ENCODE peak calls at places on chromosome 13, in eight cellular contexts. One of them, this sample, is unnamed.

GRCh38 chr13:62781866-62782265 is 1366.2 kb upstream of the PCDH20 start:
- DNase-seq in body of pancreas: no peak
- DNase-seq in thyroid gland: no peak
- DNase-seq in breast epithelium: no peak
- DNase-seq in IMR-90: peak
- DNase-seq in heart left ventricle: no peak
- DNase-seq in Peyer's patch: no peak
- DNase-seq in stomach: no peak
- DNase-seq in this sample: no peak

GRCh38 chr13:28071424-28071823 is 29.0 kb downstream of the FLT3 start:
- DNase-seq in stomach: no peak
- DNase-seq in breast epithelium: no peak
- DNase-seq in heart left ventricle: no peak
- DNase-seq in IMR-90: no peak
- DNase-seq in thyroid gland: no peak
- DNase-seq in Peyer's patch: no peak
- DNase-seq in body of pancreas: no peak
- DNase-seq in this sample: no peak

GRCh38 chr13:48731957-48732569 is 78.3 kb downstream of the CYSLTR2 start:
- DNase-seq in breast epithelium: no peak
- DNase-seq in thyroid gland: peak
- DNase-seq in heart left ventricle: peak
- DNase-seq in stomach: peak
- DNase-seq in IMR-90: no peak
- DNase-seq in body of pancreas: peak
- DNase-seq in Peyer's patch: peak
- DNase-seq in this sample: peak

GRCh38 chr13:84439108-84439507 is 556.8 kb upstream of the SLITRK1 start:
- DNase-seq in heart left ventricle: no peak
- DNase-seq in breast epithelium: no peak
- DNase-seq in IMR-90: peak
- DNase-seq in Peyer's patch: no peak
- DNase-seq in thyroid gland: no peak
- DNase-seq in stomach: no peak
- DNase-seq in body of pancreas: no peak
- DNase-seq in this sample: no peak

GRCh38 chr13:72850959-72851677 is 69.2 kb downstream of the PIBF1 start:
- DNase-seq in heart left ventricle: no peak
- DNase-seq in stomach: no peak
- DNase-seq in body of pancreas: no peak
- DNase-seq in breast epithelium: no peak
- DNase-seq in IMR-90: no peak
- DNase-seq in thyroid gland: no peak
- DNase-seq in Peyer's patch: peak
- DNase-seq in this sample: no peak

GRCh38 chr13:78618411-78618810 is 15.1 kb upstream of the POU4F1 start:
- DNase-seq in IMR-90: no peak
- DNase-seq in Peyer's patch: no peak
- DNase-seq in body of pancreas: no peak
- DNase-seq in thyroid gland: no peak
- DNase-seq in heart left ventricle: no peak
- DNase-seq in stomach: no peak
- DNase-seq in breast epithelium: no peak
- DNase-seq in this sample: no peak

GRCh38 chr13:83780201-83780600 is 102.1 kb downstream of the SLITRK1 start:
- DNase-seq in Peyer's patch: no peak
- DNase-seq in body of pancreas: no peak
- DNase-seq in heart left ventricle: no peak
- DNase-seq in breast epithelium: no peak
- DNase-seq in thyroid gland: no peak
- DNase-seq in IMR-90: peak
- DNase-seq in stomach: no peak
- DNase-seq in this sample: peak

GRCh38 chr13:46295531-46296464 is 84.1 kb downstream of the LRRC63 start:
- DNase-seq in heart left ventricle: peak
- DNase-seq in stomach: peak
- DNase-seq in body of pancreas: peak
- DNase-seq in thyroid gland: peak
- DNase-seq in breast epithelium: peak
- DNase-seq in IMR-90: peak
- DNase-seq in Peyer's patch: peak
- DNase-seq in this sample: peak

GRCh38 chr13:97621631-97622030 is 187.7 kb downstream of the RAP2A start:
- DNase-seq in thyroid gland: no peak
- DNase-seq in body of pancreas: no peak
- DNase-seq in heart left ventricle: no peak
- DNase-seq in stomach: no peak
- DNase-seq in breast epithelium: no peak
- DNase-seq in IMR-90: no peak
- DNase-seq in Peyer's patch: no peak
- DNase-seq in this sample: no peak

GRCh38 chr13:28819748-28820098 is 416 bp upstream of the MTUS2 start:
- DNase-seq in heart left ventricle: peak
- DNase-seq in Peyer's patch: no peak
- DNase-seq in IMR-90: peak
- DNase-seq in breast epithelium: no peak
- DNase-seq in stomach: peak
- DNase-seq in thyroid gland: peak
- DNase-seq in body of pancreas: peak
- DNase-seq in this sample: peak

GRCh38 chr13:30306762-30307193 is 573 bp downstream of the KATNAL1 start:
- DNase-seq in Peyer's patch: peak
- DNase-seq in IMR-90: peak
- DNase-seq in stomach: peak
- DNase-seq in breast epithelium: peak
- DNase-seq in thyroid gland: peak
- DNase-seq in body of pancreas: peak
- DNase-seq in heart left ventricle: peak
- DNase-seq in this sample: peak
- TF ChIP-seq POLR2A in Peyer's patch: no peak
- TF ChIP-seq POLR2A in IMR-90: peak
- TF ChIP-seq POLR2A in stomach: no peak
- TF ChIP-seq POLR2A in breast epithelium: no peak
- TF ChIP-seq POLR2A in thyroid gland: no peak
- TF ChIP-seq POLR2A in body of pancreas: no peak
- TF ChIP-seq POLR2A in heart left ventricle: no peak
- TF ChIP-seq POLR2A in this sample: no peak

DNA sequence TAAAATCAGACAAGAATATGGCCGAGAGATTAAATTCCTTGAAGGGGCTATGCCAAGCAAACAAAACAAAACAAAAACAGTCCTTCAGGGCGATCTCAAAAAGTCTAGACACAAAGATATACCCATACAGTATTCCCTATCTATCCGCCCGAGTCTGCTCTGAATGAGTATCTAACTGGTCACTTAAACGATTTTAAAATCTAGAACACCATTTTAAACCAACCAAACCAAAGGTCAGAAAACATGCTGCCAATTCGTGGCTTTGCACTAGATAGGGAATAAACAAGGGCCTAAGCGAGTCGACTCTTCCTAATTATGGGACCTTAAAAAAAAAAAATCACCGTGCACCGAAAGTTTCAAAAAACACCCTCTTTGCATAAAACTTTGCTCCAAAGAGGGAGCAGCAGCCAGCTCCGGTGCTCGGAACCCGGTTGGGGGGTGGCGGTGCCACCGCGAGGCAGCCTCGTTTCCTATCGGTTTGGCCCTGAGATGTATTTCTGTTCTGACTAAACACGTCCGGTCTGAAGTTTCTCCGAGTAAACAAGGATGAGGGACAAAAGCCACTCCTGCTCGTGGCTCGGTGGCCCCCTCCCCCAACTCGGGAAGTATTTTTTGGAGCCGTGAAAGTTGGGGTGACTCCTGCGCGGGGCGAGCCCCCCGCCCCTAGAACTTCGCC is 1.8 kb downstream of the HMGB1 start:
- DNase-seq in heart left ventricle: peak
- DNase-seq in Peyer's patch: peak
- DNase-seq in thyroid gland: peak
- DNase-seq in stomach: peak
- DNase-seq in breast epithelium: peak
- DNase-seq in body of pancreas: peak
- DNase-seq in IMR-90: peak
- DNase-seq in this sample: peak
- TF ChIP-seq POLR2A in heart left ventricle: no peak
- TF ChIP-seq POLR2A in Peyer's patch: peak
- TF ChIP-seq POLR2A in thyroid gland: no peak
- TF ChIP-seq POLR2A in stomach: no peak
- TF ChIP-seq POLR2A in breast epithelium: no peak
- TF ChIP-seq POLR2A in body of pancreas: no peak
- TF ChIP-seq POLR2A in IMR-90: peak
- TF ChIP-seq POLR2A in this sample: no peak

GRCh38 chr13:108214511-108215383 is 589 bp downstream of the LIG4 start:
- DNase-seq in breast epithelium: no peak
- DNase-seq in Peyer's patch: peak
- DNase-seq in thyroid gland: peak
- DNase-seq in heart left ventricle: peak
- DNase-seq in stomach: no peak
- DNase-seq in body of pancreas: peak
- DNase-seq in IMR-90: no peak
- DNase-seq in this sample: peak

GRCh38 chr13:108213946-108214345 is 1.4 kb downstream of the LIG4 start:
- DNase-seq in IMR-90: peak
- DNase-seq in stomach: no peak
- DNase-seq in Peyer's patch: no peak
- DNase-seq in heart left ventricle: no peak
- DNase-seq in breast epithelium: no peak
- DNase-seq in body of pancreas: no peak
- DNase-seq in thyroid gland: no peak
- DNase-seq in this sample: no peak

GRCh38 chr13:108218044-108218974 is at the start of gene ABHD13:
- DNase-seq in Peyer's patch: peak
- DNase-seq in breast epithelium: peak
- DNase-seq in thyroid gland: peak
- DNase-seq in heart left ventricle: peak
- DNase-seq in stomach: peak
- DNase-seq in body of pancreas: peak
- DNase-seq in IMR-90: peak
- DNase-seq in this sample: peak

GRCh38 chr13:108212901-108213300 is 2.4 kb downstream of the LIG4 start:
- DNase-seq in stomach: no peak
- DNase-seq in heart left ventricle: no peak
- DNase-seq in breast epithelium: no peak
- DNase-seq in Peyer's patch: no peak
- DNase-seq in IMR-90: no peak
- DNase-seq in thyroid gland: no peak
- DNase-seq in body of pancreas: no peak
- DNase-seq in this sample: no peak

DNA sequence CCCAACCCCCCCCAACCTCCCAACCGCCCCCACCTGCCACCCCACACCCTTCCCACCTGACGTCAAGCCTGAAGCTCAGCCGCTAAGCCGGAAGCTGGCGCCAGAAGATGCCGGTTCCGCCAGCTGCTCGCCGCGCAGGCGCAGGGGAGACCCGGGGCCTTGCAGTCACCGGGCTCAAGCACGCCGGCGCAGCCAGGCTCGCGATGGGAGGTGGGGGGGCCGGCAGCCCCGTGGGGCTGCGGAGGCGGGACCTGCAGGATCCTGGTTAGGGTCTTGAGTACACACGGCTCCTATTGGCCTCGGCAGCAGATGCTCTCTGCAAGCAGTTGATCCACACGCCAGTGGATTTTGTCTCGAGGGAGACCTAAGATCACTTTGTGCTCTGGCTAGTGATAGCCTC is at the start of gene LIG4:
- DNase-seq in heart left ventricle: peak
- DNase-seq in stomach: peak
- DNase-seq in Peyer's patch: peak
- DNase-seq in IMR-90: peak
- DNase-seq in thyroid gland: peak
- DNase-seq in breast epithelium: peak
- DNase-seq in body of pancreas: peak
- DNase-seq in this sample: peak
- TF ChIP-seq POLR2A in heart left ventricle: no peak
- TF ChIP-seq POLR2A in stomach: no peak
- TF ChIP-seq POLR2A in Peyer's patch: peak
- TF ChIP-seq POLR2A in IMR-90: no peak
- TF ChIP-seq POLR2A in thyroid gland: peak
- TF ChIP-seq POLR2A in breast epithelium: no peak
- TF ChIP-seq POLR2A in body of pancreas: no peak
- TF ChIP-seq POLR2A in this sample: peak

GRCh38 chr13:114065141-114065925 is 67.1 kb downstream of the RASA3 start:
- DNase-seq in Peyer's patch: peak
- DNase-seq in breast epithelium: peak
- DNase-seq in body of pancreas: peak
- DNase-seq in stomach: peak
- DNase-seq in IMR-90: peak
- DNase-seq in heart left ventricle: peak
- DNase-seq in thyroid gland: peak
- DNase-seq in this sample: peak

GRCh38 chr13:114062341-114062740 is 70.1 kb downstream of the RASA3 start:
- DNase-seq in heart left ventricle: peak
- DNase-seq in IMR-90: no peak
- DNase-seq in breast epithelium: no peak
- DNase-seq in Peyer's patch: no peak
- DNase-seq in thyroid gland: no peak
- DNase-seq in stomach: no peak
- DNase-seq in body of pancreas: no peak
- DNase-seq in this sample: no peak

GRCh38 chr13:114062754-114063153 is 69.7 kb downstream of the RASA3 start:
- DNase-seq in stomach: no peak
- DNase-seq in body of pancreas: no peak
- DNase-seq in thyroid gland: no peak
- DNase-seq in heart left ventricle: peak
- DNase-seq in breast epithelium: no peak
- DNase-seq in IMR-90: no peak
- DNase-seq in Peyer's patch: no peak
- DNase-seq in this sample: no peak

GRCh38 chr13:114064516-114065140 is 67.8 kb downstream of the RASA3 start:
- DNase-seq in thyroid gland: no peak
- DNase-seq in IMR-90: peak
- DNase-seq in breast epithelium: no peak
- DNase-seq in Peyer's patch: no peak
- DNase-seq in stomach: peak
- DNase-seq in body of pancreas: no peak
- DNase-seq in heart left ventricle: peak
- DNase-seq in this sample: no peak

DNA sequence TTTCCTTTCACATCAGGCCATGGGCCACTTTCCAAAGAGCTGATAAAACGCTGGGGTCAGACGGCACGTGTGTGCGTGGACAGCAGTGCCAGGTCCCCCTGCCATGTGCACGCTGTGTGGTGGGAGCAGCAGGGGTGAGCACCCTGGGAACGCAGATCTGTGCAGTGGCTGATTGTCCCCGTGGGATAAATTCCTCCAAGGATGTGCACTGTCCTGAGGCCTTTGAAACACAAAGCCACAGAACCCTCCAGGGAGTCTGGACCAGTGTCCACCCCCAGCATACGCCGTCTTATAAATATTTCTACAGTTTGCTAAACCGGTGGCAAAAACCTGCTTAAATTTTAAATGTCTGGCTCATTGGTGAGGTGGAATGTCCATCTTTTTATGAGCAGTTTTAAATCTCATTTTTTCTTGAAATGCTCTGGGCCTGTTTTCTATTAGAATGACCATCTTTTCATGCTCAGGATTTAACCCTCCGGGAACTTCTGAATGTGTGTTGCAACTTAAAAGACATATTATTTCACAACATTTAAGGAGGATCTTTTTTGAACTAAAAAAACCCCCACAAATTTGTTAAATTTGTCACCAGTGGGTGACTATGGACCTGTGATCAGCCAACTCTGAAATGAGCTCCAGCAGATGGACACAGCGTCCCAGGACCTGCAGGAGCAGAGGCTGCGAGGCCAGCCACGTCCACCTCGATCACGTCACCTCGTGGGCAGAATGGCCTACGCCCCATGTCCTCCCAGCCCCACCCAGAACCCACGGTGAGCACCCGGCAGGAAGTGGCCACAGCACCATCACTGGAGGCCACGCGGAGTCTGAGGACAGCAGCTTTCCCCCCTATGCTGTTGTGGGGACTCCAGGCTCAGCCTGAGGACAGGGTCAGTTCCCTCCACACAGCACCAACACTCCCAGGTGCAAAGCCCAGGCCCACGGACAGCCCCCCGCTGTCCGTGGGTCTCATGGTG is 68.6 kb downstream of the RASA3 start:
- DNase-seq in breast epithelium: peak
- DNase-seq in thyroid gland: peak
- DNase-seq in stomach: peak
- DNase-seq in body of pancreas: peak
- DNase-seq in Peyer's patch: peak
- DNase-seq in heart left ventricle: peak
- DNase-seq in IMR-90: peak
- DNase-seq in this sample: no peak
- TF ChIP-seq POLR2A in breast epithelium: no peak
- TF ChIP-seq POLR2A in thyroid gland: no peak
- TF ChIP-seq POLR2A in stomach: no peak
- TF ChIP-seq POLR2A in body of pancreas: no peak
- TF ChIP-seq POLR2A in Peyer's patch: no peak
- TF ChIP-seq POLR2A in heart left ventricle: no peak
- TF ChIP-seq POLR2A in IMR-90: peak
- TF ChIP-seq POLR2A in this sample: no peak

This sample was measured in erythroblast.